ENCODE peak calls at places on chromosomes 16 and 17, in five cellular contexts. E is aorta, Z is heart left ventricle, A is thoracic aorta, H is trophoblast cell. F is an unnamed sample. For H3K4me1, the result is how much of the 10 kb centered on the place peaks cover.

GRCh38 chr17:9982159-9982558 is 77.1 kb upstream of the RCVRN start:
- DNase-seq in E (no peak), A (no peak), Z (no peak), H (no peak), F (no peak)

GRCh38 chr17:73028311-73028755 is 64.2 kb downstream of the SLC39A11 start:
- DNase-seq in Z (no peak), H (no peak), A (no peak), E (no peak), F (peak)

GRCh38 chr17:76262732-76263344 is 2.3 kb upstream of the UBALD2 start:
- DNase-seq in Z (no peak), H (peak), A (no peak), E (no peak), F (no peak)

GRCh38 chr16:66266436-66267286 is 99.8 kb upstream of the CDH5 start:
- DNase-seq in E (peak), H (no peak), A (no peak), Z (peak), F (peak)

GRCh38 chr17:60171753-60172079 is 21.9 kb downstream of the CA4 start:
- DNase-seq in Z (no peak), A (no peak), H (no peak), E (no peak), F (no peak)

GRCh38 chr17:56674401-56674925 is 81.0 kb downstream of the NOG start:
- DNase-seq in H (no peak), E (no peak), Z (no peak), A (no peak), F (no peak)

GRCh38 chr17:65609749-65610148 is 48.3 kb upstream of the AXIN2 start:
- DNase-seq in A (no peak), Z (no peak), E (no peak), H (no peak), F (no peak)

GRCh38 chr16:55333690-55334089 is 9.7 kb downstream of the IRX6 start:
- DNase-seq in E (no peak), A (no peak), Z (no peak), H (no peak), F (no peak)

GRCh38 chr17:50303051-50303450 is 28.8 kb downstream of the TMEM92 start:
- DNase-seq in E (no peak), H (no peak), Z (no peak), A (no peak), F (no peak)

GRCh38 chr17:50117202-50118040 is 12.5 kb downstream of the SAMD14 start:
- DNase-seq in E (peak), Z (peak), H (no peak), A (no peak), F (peak)

GRCh38 chr17:72388765-72389473 is 268.1 kb downstream of the SOX9 start:
- DNase-seq in Z (no peak), A (no peak), H (no peak), E (no peak), F (peak)

GRCh38 chr16:53754938-53755910 is 51.3 kb downstream of the FTO start:
- DNase-seq in H (no peak), E (no peak), A (no peak), Z (no peak), F (peak)

GRCh38 chr17:8064590-8065019 is 22.9 kb downstream of the ALOX12B start:
- DNase-seq in Z (no peak), A (no peak), H (no peak), E (peak), F (no peak)

GRCh38 chr16:15689290-15689689 is 39.2 kb downstream of the NDE1 start:
- DNase-seq in H (no peak), E (no peak), A (no peak), Z (no peak), F (peak)

GRCh38 chr17:80850109-80850508 is 141.5 kb upstream of the CHMP6 start:
- DNase-seq in Z (no peak), E (no peak), H (no peak), A (no peak), F (no peak)

GRCh38 chr17:41393826-41394225 is 3.6 kb downstream of the KRT31 start:
- DNase-seq in A (no peak), Z (no peak), H (no peak), E (no peak), F (no peak)

GRCh38 chr17:32794533-32795246 is 82.2 kb downstream of the MYO1D start:
- DNase-seq in Z (no peak), A (no peak), H (no peak), E (no peak), F (no peak)

GRCh38 chr17:61806941-61807340 is 56.4 kb downstream of the BRIP1 start:
- DNase-seq in Z (no peak), E (no peak), A (no peak), H (no peak), F (no peak)

GRCh38 chr17:44005527-44005864 is 1.1 kb downstream of the NAGS start:
- DNase-seq in E (no peak), H (no peak), A (no peak), Z (no peak), F (no peak)

GRCh38 chr16:78490847-78491246 is 391.4 kb downstream of the WWOX start:
- DNase-seq in H (no peak), E (peak), Z (no peak), A (peak), F (no peak)

GRCh38 chr16:27365142-27366089 is 36.6 kb upstream of the IL21R start:
- DNase-seq in Z (no peak), E (no peak), A (no peak), H (peak), F (no peak)

GRCh38 chr17:27502526-27503324 is 46.5 kb downstream of the KSR1 start:
- DNase-seq in E (peak), H (peak), Z (no peak), A (no peak), F (peak)

GRCh38 chr17:81956607-81957589 is 4.1 kb downstream of the NOTUM start:
- DNase-seq in E (peak), A (no peak), H (no peak), Z (no peak), F (no peak)

GRCh38 chr17:33949100-33949499 is 306.0 kb upstream of the CCL2 start:
- DNase-seq in Z (no peak), A (no peak), E (no peak), H (no peak), F (peak)

GRCh38 chr16:65509172-65509571 is 387.3 kb upstream of the CDH11 start:
- DNase-seq in H (no peak), E (no peak), Z (no peak), A (no peak), F (no peak)

GRCh38 chr17:73058022-73058421 is 34.5 kb downstream of the SLC39A11 start:
- DNase-seq in H (no peak), A (no peak), Z (no peak), E (no peak), F (peak)

GRCh38 chr16:30136971-30137601 is 14.1 kb upstream of the MAPK3 start:
- DNase-seq in A (no peak), Z (no peak), H (no peak), E (no peak), F (no peak)

GRCh38 chr16:67277999-67278772 is 1.1 kb upstream of the PLEKHG4 start:
- DNase-seq in E (no peak), Z (peak), H (no peak), A (no peak), F (peak)

GRCh38 chr17:19448341-19449268 is 37.6 kb downstream of the RNF112 start:
- DNase-seq in Z (no peak), E (no peak), A (peak), H (peak), F (peak)

GRCh38 chr16:67993207-67994036 is 5.9 kb downstream of the DPEP2 start:
- DNase-seq in Z (peak), H (peak), E (peak), A (peak), F (peak)

GRCh38 chr16:10339777-10340752 is 45.8 kb upstream of the ATF7IP2 start:
- DNase-seq in H (no peak), A (no peak), E (no peak), Z (no peak), F (no peak)

GRCh38 chr16:49912688-49913087 is 56.8 kb upstream of the ZNF423 start:
- DNase-seq in H (no peak), A (no peak), E (no peak), Z (no peak), F (no peak)

GRCh38 chr17:66250686-66251085 is 21.5 kb upstream of the APOH start:
- DNase-seq in A (no peak), E (no peak), Z (no peak), H (no peak), F (no peak)

GRCh38 chr16:13425840-13426239 is 494.1 kb upstream of the ERCC4 start:
- DNase-seq in E (no peak), A (no peak), Z (no peak), H (no peak), F (no peak)

GRCh38 chr16:69481901-69482341 is 57.5 kb downstream of the CYB5B start:
- DNase-seq in H (no peak), E (peak), Z (peak), A (peak), F (peak)

GRCh38 chr16:58013201-58013956 is 12.2 kb downstream of the USB1 start:
- DNase-seq in Z (no peak), A (no peak), E (no peak), H (peak), F (no peak)
- H3K4me1 ChIP-seq in Z (under half), A (under half), E (under half), H (under half), F (under half)

DNA sequence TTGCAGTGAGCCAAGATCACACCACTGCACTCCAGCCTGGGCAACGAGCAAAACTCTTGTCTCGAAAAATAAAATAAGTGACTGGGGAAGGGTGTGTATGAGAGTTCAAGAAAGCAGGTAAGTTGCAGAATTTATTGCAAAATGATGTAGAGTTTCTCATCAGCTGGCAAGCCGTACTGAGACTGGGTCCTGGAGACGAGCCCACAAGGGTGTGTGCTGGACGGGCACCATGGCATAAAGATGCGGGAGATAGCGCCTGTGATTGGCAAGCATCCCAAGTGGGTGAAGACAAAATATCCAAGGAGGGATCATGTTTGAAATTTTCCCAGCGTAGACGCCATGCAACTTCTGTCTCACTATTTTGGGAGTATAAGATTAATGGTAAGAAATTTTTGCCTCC is 59.4 kb downstream of the WNT3 start:
- DNase-seq in H (no peak), Z (no peak), E (no peak), A (no peak), F (no peak)
- H3K27ac ChIP-seq in H (no peak), Z (no peak), E (no peak), A (no peak), F (no peak)

GRCh38 chr17:74442291-74442669 is 10.4 kb downstream of the GPRC5C start:
- DNase-seq in Z (no peak), E (no peak), H (no peak), A (no peak), F (no peak)

GRCh38 chr17:74442670-74443515 is 11.0 kb downstream of the GPRC5C start:
- DNase-seq in Z (peak), E (peak), A (peak), H (no peak), F (no peak)

GRCh38 chr17:74445156-74445555 is 13.3 kb downstream of the GPRC5C start:
- DNase-seq in H (no peak), E (no peak), Z (no peak), A (no peak), F (no peak)

GRCh38 chr17:74444406-74444805 is 12.5 kb downstream of the GPRC5C start:
- DNase-seq in A (no peak), H (no peak), E (no peak), Z (peak), F (peak)

GRCh38 chr17:74443516-74444296 is 11.8 kb downstream of the GPRC5C start:
- DNase-seq in H (no peak), E (no peak), A (no peak), Z (no peak), F (no peak)
- H3K4me1 ChIP-seq in H (under half), E (under half), A (half or more), Z (under half), F (under half)

GRCh38 chr17:17119533-17119932 is 77.3 kb downstream of the MPRIP start:
- DNase-seq in H (no peak), Z (no peak), A (no peak), E (no peak), F (peak)
- H3K27ac ChIP-seq in H (no peak), Z (peak), A (peak), E (no peak), F (peak)

DNA sequence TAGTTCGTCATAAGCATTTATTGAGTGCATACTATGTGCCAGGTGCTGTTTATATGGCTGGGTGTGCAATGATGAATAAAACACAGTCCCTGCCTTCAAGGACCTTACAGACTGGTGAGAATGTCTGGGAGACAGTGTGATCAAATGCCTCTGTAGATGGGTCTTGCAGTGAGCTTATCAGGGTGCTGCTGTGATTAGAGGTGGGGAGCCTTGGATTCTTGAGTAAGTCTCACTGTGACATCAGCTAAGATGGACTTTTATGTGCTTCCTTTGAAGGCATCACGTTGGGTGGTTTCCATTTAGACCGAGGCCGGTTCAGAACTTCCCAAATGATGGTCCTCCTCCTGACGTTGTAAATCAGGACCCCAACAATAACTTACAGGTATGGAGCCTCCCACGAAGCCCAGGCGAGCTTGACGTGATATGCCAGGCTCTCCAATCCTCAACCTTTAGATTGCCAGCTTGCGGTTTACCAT is 10.0 kb downstream of the HERPUD1 start:
- DNase-seq in Z (no peak), H (no peak), A (no peak), E (no peak), F (no peak)
- H3K4me1 ChIP-seq in Z (under half), H (under half), A (under half), E (under half), F (under half)

DNA sequence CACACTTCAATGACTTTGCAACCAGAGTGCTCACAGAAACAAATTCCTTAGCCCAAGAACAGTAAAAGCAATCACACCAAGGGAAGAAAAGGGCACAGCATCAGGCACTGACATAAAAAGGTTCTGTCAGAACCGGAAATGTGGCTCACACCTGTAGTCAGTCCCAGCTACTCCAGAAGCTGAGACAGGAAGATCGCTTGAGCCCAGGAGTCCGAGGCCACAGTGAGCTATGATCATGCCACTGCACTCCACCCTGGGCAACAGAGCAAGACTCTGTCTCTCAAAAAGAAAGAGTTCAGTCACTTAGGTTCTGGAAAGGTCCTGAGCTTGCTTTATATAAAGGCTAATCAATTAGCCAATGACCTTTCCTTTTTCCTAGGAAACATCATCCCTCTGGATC is 22.7 kb downstream of the YWHAE start:
- DNase-seq in Z (no peak), E (peak), A (no peak), H (no peak), F (no peak)
- H3K27ac ChIP-seq in Z (no peak), E (no peak), A (no peak), H (no peak), F (no peak)

DNA sequence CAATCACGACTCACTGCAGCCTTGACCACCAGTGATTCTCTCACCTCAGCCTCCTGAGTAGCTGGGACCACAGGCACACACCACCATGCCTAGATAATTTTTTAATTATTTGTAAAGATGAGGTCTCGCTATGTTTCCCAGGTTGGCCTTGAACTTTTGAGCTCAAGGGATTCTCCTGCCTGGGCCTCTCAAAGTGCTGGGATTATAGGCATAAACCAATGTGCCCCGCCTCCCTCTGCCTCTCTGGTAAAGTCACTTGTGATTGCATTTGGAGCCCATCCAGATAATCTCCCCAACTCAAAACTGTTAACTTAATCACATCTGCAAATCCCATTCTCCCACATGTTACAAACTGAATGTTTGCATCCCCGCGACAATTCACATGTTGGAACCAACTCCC is 11.8 kb upstream of the PECAM1 start:
- DNase-seq in A (no peak), H (no peak), E (peak), Z (no peak), F (no peak)
- H3K4me1 ChIP-seq in A (under half), H (under half), E (under half), Z (under half), F (under half)

DNA sequence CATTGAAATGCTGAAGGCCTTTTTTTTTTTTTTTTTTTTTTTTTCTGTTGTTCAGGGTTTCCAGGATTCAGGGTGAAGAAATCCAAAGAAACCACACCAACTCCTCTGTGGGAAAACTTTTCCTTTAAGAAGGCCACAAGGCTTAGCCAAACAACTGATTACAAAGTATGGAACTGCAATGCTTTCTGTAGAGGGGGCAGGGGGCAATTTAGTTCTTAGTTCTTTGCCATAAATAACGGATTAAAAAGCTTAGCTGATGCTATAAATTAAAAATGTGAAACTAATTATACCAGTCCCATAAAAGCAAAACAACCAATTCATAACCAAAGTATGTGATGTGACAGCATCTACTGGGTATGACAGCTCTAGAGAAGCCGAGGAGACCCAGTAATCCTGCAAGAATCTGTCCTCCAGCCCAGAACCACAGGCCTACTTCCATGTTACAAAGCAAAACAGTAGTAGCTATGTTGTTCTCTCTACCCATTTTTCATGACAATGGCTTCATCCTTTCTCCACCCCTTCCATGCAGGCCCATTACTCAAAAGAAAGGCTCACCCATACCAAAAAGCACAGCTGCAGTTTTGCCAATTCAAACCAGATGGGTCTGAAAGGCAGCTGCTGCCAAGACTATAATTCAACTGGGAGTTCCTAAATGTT is 167.0 kb upstream of the ZFHX3 start:
- DNase-seq in Z (no peak), E (no peak), H (peak), A (no peak), F (peak)
- H3K27ac ChIP-seq in Z (no peak), E (peak), H (no peak), A (peak), F (peak)

DNA sequence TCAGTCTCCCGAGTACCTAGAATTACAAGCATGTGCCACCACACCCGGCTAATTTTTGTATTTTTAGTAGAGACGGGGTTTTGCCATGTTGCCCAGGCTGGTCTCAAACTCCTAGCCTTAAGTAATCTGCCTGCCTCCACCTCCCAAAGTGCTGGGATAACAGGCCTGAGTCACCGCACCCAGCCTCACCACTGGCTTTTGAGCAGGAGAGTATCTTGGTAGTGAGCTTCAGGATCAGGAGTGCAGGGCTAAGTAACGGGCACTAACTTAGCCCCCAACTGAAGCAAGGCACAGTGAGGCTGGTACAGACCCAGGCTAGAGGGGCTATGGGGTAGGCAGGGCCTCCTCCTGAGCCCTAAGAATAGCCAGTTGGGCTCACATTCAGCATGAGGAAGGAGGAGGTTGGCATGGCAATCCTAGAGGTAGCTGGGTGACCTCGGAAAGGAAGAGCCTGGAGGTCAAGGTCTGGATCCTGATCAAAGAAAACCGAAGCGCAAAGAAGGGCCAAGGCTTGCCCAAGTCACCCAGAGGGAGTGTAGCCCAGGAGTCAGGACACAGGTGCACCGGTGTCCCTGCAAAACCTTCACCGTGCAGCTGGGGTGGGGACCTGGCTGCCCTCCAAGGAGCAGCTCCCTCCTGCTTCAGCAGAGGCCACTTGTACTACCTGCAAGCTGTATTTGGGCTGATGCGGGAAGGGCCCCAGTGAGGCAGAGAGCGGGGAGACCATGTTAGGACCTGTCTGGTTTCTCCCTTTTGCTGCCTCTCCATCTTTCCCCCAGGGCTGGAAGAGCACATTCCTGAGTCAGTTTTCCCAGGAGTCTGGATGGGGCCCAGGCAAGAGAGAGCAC is 1.3 kb upstream of the ADGRG5 start:
- DNase-seq in Z (no peak), E (peak), H (no peak), A (no peak), F (no peak)
- H3K4me1 ChIP-seq in Z (under half), E (under half), H (under half), A (under half), F (under half)